ENCODE peak calls at places on chromosomes 12 and 14, in six cellular contexts. U is left cardiac atrium, E is NCI-H1436, N is fibroblast of the aortic adventitia, H is GM04504, V is astrocyte of the cerebellum. J is an unnamed sample.

GRCh38 chr14:101505216-101505970 is 55.9 kb upstream of the DIO3 start:
- DNase-seq in V (no peak), U (peak), E (no peak), H (no peak), N (no peak), J (no peak)

GRCh38 chr12:122981036-122981471 is 573 bp downstream of the ARL6IP4 start:
- DNase-seq in H (no peak), E (no peak), V (no peak), N (peak), U (no peak), J (peak)

GRCh38 chr12:53510181-53510812 is 3.0 kb upstream of the NPFF start:
- DNase-seq in V (no peak), U (no peak), N (no peak), E (no peak), H (no peak), J (no peak)

GRCh38 chr14:59333668-59334067 is 131.5 kb downstream of the GPR135 start:
- DNase-seq in H (peak), U (no peak), E (peak), N (peak), V (peak), J (peak)

GRCh38 chr14:99681832-99682148 is 2.3 kb upstream of the CYP46A1 start:
- DNase-seq in H (no peak), E (no peak), V (no peak), N (no peak), U (no peak), J (no peak)

GRCh38 chr12:10186299-10186698 is 7.5 kb downstream of the TMEM52B start:
- DNase-seq in E (no peak), H (no peak), V (no peak), U (peak), N (no peak), J (no peak)

GRCh38 chr14:92105845-92106094 is 612 bp downstream of the ATXN3 start:
- DNase-seq in U (peak), H (peak), E (no peak), V (no peak), N (no peak), J (peak)

GRCh38 chr14:86723254-86723624 is 1193.3 kb downstream of the FLRT2 start:
- DNase-seq in N (no peak), H (no peak), V (no peak), U (no peak), E (no peak), J (no peak)

GRCh38 chr14:79265366-79265765 is 945.9 kb downstream of the DIO2 start:
- DNase-seq in E (no peak), H (no peak), N (no peak), U (no peak), V (no peak), J (peak)

GRCh38 chr14:106737025-106737424 is 1210.6 kb downstream of the TMEM121 start:
- DNase-seq in N (no peak), E (no peak), H (no peak), U (no peak), V (no peak), J (no peak)

GRCh38 chr12:74747305-74747704 is 209.7 kb downstream of the ATXN7L3B start:
- DNase-seq in V (peak), E (no peak), N (peak), U (no peak), H (no peak), J (no peak)

GRCh38 chr14:99568567-99569560 is 35.1 kb downstream of the CCDC85C start:
- DNase-seq in U (no peak), N (peak), V (no peak), H (no peak), E (no peak), J (no peak)

GRCh38 chr12:117061555-117062079 is 37.6 kb downstream of the TESC start:
- DNase-seq in N (no peak), V (no peak), U (no peak), E (no peak), H (no peak), J (no peak)

GRCh38 chr14:50012644-50013043 is 103.7 kb downstream of the VCPKMT start:
- DNase-seq in N (peak), U (no peak), H (no peak), E (no peak), V (no peak), J (peak)